ENCODE peak calls at places on chromosomes 13 and 19, in six cellular contexts. M is psoas muscle, G is WERI-Rb-1, H is fibroblast of villous mesenchyme, B is body of pancreas, Q is fibroblast of lung. A is an unnamed sample.

GRCh38 chr13:39864221-39864620 is 208.8 kb downstream of the COG6 start:
- DNase-seq in Q (no peak), G (no peak), M (no peak), B (no peak), H (no peak), A (no peak)

GRCh38 chr19:57075125-57075524 is 44.7 kb upstream of the USP29 start:
- DNase-seq in B (no peak), H (no peak), M (no peak), G (no peak), Q (no peak), A (no peak)

GRCh38 chr19:41637484-41637883 is 10.6 kb upstream of the CEACAM4 start:
- DNase-seq in B (no peak), H (no peak), M (no peak), Q (no peak), G (no peak), A (no peak)

GRCh38 chr13:34419025-34419424 is 523.0 kb upstream of the NBEA start:
- DNase-seq in M (no peak), B (no peak), G (no peak), Q (no peak), H (no peak), A (no peak)

GRCh38 chr19:51456541-51457290 is 1.5 kb downstream of the SIGLEC8 start:
- DNase-seq in G (no peak), H (no peak), B (no peak), Q (no peak), M (no peak), A (no peak)

GRCh38 chr19:48741222-48741999 is 1.0 kb upstream of the RASIP1 start:
- DNase-seq in M (peak), H (no peak), G (peak), Q (no peak), B (peak), A (no peak)

GRCh38 chr13:112983042-112983305 is 14.0 kb downstream of the MCF2L start:
- DNase-seq in M (no peak), H (no peak), Q (no peak), G (no peak), B (no peak), A (no peak)

GRCh38 chr19:34057155-34057554 is 115.1 kb upstream of the LSM14A start:
- DNase-seq in G (no peak), H (no peak), B (no peak), M (no peak), Q (no peak), A (no peak)

GRCh38 chr13:42553098-42554046 is 20.6 kb upstream of the TNFSF11 start:
- DNase-seq in B (peak), G (no peak), M (no peak), H (peak), Q (peak), A (peak)

GRCh38 chr13:109764474-109765292 is 21.7 kb downstream of the IRS2 start:
- DNase-seq in H (peak), G (peak), M (peak), Q (peak), B (no peak), A (no peak)

GRCh38 chr13:66927562-66927961 is 302.6 kb downstream of the PCDH9 start:
- DNase-seq in H (no peak), M (no peak), Q (no peak), G (no peak), B (no peak), A (no peak)

GRCh38 chr19:15180451-15181390 is 20.1 kb downstream of the NOTCH3 start:
- DNase-seq in M (peak), G (no peak), B (peak), Q (no peak), H (no peak), A (no peak)

GRCh38 chr13:34302596-34302995 is 484.6 kb downstream of the RFC3 start:
- DNase-seq in G (no peak), H (no peak), Q (no peak), B (no peak), M (no peak), A (no peak)

GRCh38 chr19:41302624-41303351 is 7.2 kb upstream of the CCDC97 start:
- DNase-seq in G (no peak), M (no peak), Q (no peak), H (no peak), B (no peak), A (no peak)

GRCh38 chr19:10149427-10149826 is 29.7 kb upstream of the EIF3G start:
- DNase-seq in B (no peak), Q (no peak), H (no peak), M (no peak), G (no peak), A (no peak)

GRCh38 chr19:47049307-47049700 is 880 bp upstream of the TMEM160 start:
- DNase-seq in B (no peak), M (no peak), H (peak), Q (peak), G (no peak), A (peak)

GRCh38 chr19:11096210-11096841 is 7.1 kb downstream of the LDLR start:
- DNase-seq in G (no peak), B (no peak), H (peak), Q (peak), M (peak), A (peak)

GRCh38 chr13:52995946-52996345 is 32.7 kb upstream of the OLFM4 start:
- DNase-seq in B (no peak), H (no peak), G (no peak), M (no peak), Q (no peak), A (no peak)

GRCh38 chr19:54523403-54523802 is 20.8 kb downstream of the LAIR2 start:
- DNase-seq in Q (peak), M (no peak), H (no peak), B (no peak), G (no peak), A (no peak)

GRCh38 chr13:96391606-96392005 is 301.7 kb downstream of the HS6ST3 start:
- DNase-seq in M (no peak), B (no peak), Q (no peak), G (no peak), H (no peak), A (no peak)

GRCh38 chr13:27170521-27171243 is 929 bp downstream of the USP12 start:
- DNase-seq in G (peak), M (peak), Q (no peak), H (no peak), B (peak), A (peak)

GRCh38 chr13:106376411-106377112 is 158.9 kb downstream of the EFNB2 start:
- DNase-seq in M (no peak), Q (peak), H (peak), B (no peak), G (peak), A (peak)

GRCh38 chr13:72435251-72435650 is 292.2 kb downstream of the MZT1 start:
- DNase-seq in H (no peak), B (no peak), Q (peak), G (no peak), M (no peak), A (no peak)

GRCh38 chr19:10116085-10116865 is 3.4 kb downstream of the EIF3G start:
- DNase-seq in M (peak), H (no peak), G (no peak), Q (no peak), B (no peak), A (no peak)

GRCh38 chr19:53782698-53783097 is 41.4 kb downstream of the NLRP12 start:
- DNase-seq in G (no peak), B (no peak), Q (no peak), M (no peak), H (no peak), A (no peak)

GRCh38 chr19:58581227-58582141 is 8.3 kb upstream of the MZF1 start:
- DNase-seq in M (peak), B (peak), G (peak), H (peak), Q (peak), A (peak)

GRCh38 chr19:35360880-35361420 is 2.7 kb downstream of the FFAR3 start:
- DNase-seq in Q (no peak), H (no peak), G (no peak), B (no peak), M (no peak), A (no peak)

GRCh38 chr19:50922316-50922853 is 11.2 kb upstream of the KLK4 start:
- DNase-seq in H (peak), G (peak), Q (peak), M (peak), B (peak), A (peak)

GRCh38 chr19:8392017-8392591 is 1.9 kb downstream of the RAB11B start:
- DNase-seq in M (peak), H (peak), Q (peak), B (peak), G (no peak), A (no peak)

GRCh38 chr13:84649853-84650252 is 767.6 kb upstream of the SLITRK1 start:
- DNase-seq in Q (peak), H (no peak), M (no peak), B (no peak), G (no peak), A (peak)

GRCh38 chr19:8209111-8209964 is at the start of gene CERS4:
- DNase-seq in H (peak), B (peak), G (peak), M (peak), Q (peak), A (peak)

GRCh38 chr13:23375007-23375971 is 58.2 kb downstream of the SACS start:
- DNase-seq in B (peak), H (peak), Q (peak), G (peak), M (peak), A (peak)

GRCh38 chr19:46951236-46951986 is 68.2 kb upstream of the NPAS1 start:
- DNase-seq in B (no peak), H (no peak), M (no peak), G (no peak), Q (peak), A (peak)

GRCh38 chr13:39417643-39418042 is 185.3 kb downstream of the LHFPL6 start:
- DNase-seq in B (no peak), H (peak), G (no peak), Q (peak), M (no peak), A (peak)

GRCh38 chr13:106173346-106173745 is 362.1 kb downstream of the EFNB2 start:
- DNase-seq in M (no peak), B (no peak), Q (peak), G (no peak), H (no peak), A (no peak)

GRCh38 chr13:23705578-23705977 is 135.4 kb downstream of the TNFRSF19 start:
- DNase-seq in G (no peak), Q (peak), M (no peak), H (no peak), B (no peak), A (peak)

GRCh38 chr19:39968789-39969188 is 2.2 kb upstream of the PSMC4 start:
- DNase-seq in Q (no peak), M (no peak), G (no peak), B (no peak), H (no peak), A (no peak)
- H3K4me3 ChIP-seq in Q (no peak), M (no peak), G (no peak), B (no peak), H (no peak), A (no peak)

DNA sequence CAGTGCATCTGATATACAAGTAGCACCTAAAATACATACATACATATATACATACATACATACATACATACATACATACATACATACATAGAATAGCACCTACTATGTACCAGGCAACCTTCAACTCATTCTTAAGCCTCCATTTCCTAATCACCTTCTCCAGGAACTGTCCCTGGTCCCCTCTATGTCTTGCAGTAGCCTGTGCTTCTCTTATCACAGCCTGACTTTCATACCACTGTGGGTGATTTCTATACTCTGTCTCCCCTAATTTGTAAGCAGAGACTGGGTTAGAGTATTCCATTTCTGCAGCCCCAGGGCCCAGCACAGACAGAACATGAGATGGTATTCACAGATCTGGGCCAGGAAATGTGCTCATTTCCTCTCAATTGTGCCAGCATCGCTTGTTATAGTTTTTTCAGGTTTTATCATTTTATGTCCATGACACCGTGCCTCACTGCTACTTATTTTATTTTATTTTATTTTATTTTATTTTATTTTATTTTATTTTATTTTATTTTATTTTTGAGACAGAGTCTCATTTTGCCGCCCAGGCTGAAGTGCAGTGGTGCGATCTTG is 14.2 kb upstream of the COLGALT1 start:
- DNase-seq in G (no peak), H (no peak), Q (no peak), M (no peak), B (no peak), A (no peak)
- TF ChIP-seq CTCF in G (no peak), H (no peak), Q (no peak), M (no peak), B (no peak), A (no peak)

DNA sequence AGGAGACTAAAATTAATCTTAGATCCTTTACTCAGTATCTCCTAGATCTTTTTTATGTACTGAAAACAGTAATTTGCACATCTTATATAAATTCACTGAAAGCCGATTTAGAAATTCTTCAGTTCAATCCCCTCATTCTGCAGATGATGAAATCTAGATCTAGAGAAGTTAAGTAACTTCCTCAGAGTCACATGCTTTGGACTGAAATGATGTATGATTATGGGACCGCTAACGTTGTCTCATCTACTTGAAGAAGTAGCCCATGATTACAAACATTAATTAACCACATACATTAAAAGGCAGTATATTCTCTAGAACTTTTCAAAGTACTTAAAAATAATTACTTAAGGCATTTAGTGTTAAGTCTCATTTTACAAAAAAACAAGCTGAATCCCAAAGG is 37.8 kb downstream of the ELF1 start:
- DNase-seq in H (peak), Q (no peak), G (no peak), M (no peak), B (no peak), A (peak)
- H3K4me3 ChIP-seq in H (no peak), Q (peak), G (no peak), M (peak), B (no peak), A (peak)

GRCh38 chr13:51822106-51822840 is 18.3 kb upstream of the DHRS12 start:
- DNase-seq in M (no peak), B (no peak), G (peak), Q (no peak), H (no peak), A (no peak)
- TF ChIP-seq CTCF in M (no peak), B (no peak), G (no peak), Q (no peak), H (no peak), A (no peak)

GRCh38 chr13:92886535-92887098 is 340.0 kb upstream of the GPC6 start:
- DNase-seq in M (no peak), G (no peak), B (no peak), H (no peak), Q (no peak), A (no peak)
- H3K4me3 ChIP-seq in M (no peak), G (no peak), B (no peak), H (no peak), Q (no peak), A (no peak)

DNA sequence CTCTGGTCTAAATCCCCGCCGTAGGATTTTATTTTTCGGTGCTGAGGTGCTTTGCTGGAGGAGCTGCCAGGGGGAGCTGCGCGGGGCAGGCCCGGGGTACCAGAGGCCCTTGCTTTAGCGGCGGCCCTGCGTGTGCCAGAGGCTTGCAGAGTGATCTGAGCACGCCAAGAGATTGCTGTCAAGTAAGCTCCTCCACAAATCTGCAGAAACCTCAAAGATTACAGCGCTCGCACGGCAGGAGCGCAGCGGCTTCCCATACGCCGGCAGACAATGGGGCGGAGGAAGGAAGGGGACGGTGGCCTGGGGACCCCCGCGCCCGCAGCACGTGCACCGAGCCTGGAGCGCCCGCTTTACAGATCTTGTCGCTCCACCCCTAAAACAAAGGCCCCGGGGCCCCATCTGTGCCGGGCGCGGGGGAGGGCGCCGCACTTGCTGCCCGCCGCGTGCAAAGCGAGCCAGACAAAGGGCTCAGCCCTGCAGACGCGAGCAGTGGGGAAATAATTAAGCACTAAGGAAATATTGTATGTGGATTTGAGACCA is 9.1 kb upstream of the C19orf12 start:
- DNase-seq in M (no peak), Q (peak), G (peak), B (no peak), H (peak), A (no peak)
- TF ChIP-seq CTCF in M (no peak), Q (peak), G (no peak), B (no peak), H (no peak), A (no peak)

GRCh38 chr19:44303976-44304568 is 753 bp downstream of the ZNF235 start:
- DNase-seq in M (no peak), B (no peak), Q (peak), G (peak), H (peak), A (no peak)

GRCh38 chr19:44305457-44305856 is 632 bp upstream of the ZNF235 start:
- DNase-seq in Q (no peak), H (no peak), M (no peak), G (no peak), B (no peak), A (no peak)

GRCh38 chr19:44306283-44306682 is 1.5 kb upstream of the ZNF235 start:
- DNase-seq in M (no peak), H (no peak), Q (no peak), B (no peak), G (no peak), A (no peak)

GRCh38 chr19:44304659-44305193 is at the start of gene ZNF235:
- DNase-seq in Q (peak), H (peak), M (peak), B (peak), G (peak), A (peak)

DNA sequence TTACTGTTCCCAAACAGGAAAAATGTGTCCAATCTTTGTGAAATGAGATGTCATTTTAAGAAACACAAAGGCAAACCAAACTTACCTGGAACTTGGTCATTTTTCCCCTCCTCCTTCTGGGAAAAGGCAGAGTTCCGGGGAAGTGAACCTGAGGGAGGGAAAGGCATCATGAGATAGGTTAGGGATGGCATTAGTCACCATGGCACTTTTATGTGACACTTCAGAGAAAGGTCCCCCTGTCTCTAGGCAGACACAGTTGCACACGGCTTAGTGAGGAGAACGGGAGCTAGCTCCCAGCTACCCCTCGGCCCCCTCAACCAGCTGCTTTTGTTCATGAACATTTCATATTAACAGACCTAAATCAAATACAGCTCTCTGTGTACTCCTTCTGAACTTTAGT is 1.5 kb downstream of the ZNF235 start:
- DNase-seq in Q (no peak), G (no peak), H (no peak), M (no peak), B (no peak), A (no peak)
- H3K4me3 ChIP-seq in Q (peak), G (no peak), H (peak), M (peak), B (no peak), A (no peak)

DNA sequence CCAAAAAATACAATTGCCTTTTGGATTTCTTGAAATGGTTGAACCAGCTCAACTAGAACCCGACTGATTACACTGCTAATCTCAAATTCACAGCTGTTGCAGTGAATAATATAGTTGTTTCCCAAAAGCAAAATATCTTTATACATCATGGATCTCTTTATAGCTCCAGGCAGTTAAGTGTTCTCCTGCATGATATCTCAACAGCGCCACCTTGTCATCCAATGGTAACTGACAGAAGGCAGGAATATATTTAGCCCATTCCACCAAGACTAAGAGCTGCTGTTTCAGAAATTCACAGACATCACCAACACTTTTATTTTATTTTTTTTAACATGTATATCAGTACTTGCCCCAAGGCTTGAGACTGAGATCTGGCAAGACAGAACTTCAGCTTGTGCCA is 1141.0 kb upstream of the PRR20A start:
- DNase-seq in M (no peak), Q (no peak), H (no peak), G (peak), B (no peak), A (no peak)
- TF ChIP-seq CTCF in M (no peak), Q (no peak), H (no peak), G (no peak), B (no peak), A (no peak)

GRCh38 chr19:6010107-6010506 is 32.2 kb upstream of the RANBP3 start:
- DNase-seq in G (no peak), B (no peak), H (peak), M (peak), Q (no peak), A (no peak)
- H3K4me3 ChIP-seq in G (no peak), B (no peak), H (no peak), M (no peak), Q (no peak), A (no peak)

A was measured in fibroblast of the aortic adventitia.